ENCODE peak calls at places on chromosomes 5 and 9, in five cellular contexts. M is body of pancreas, D is lower leg skin, H is ovary, A is stomach. K is an unnamed sample.

GRCh38 chr5:89930591-89931383 is 478.8 kb downstream of the CETN3 start:
- DNase-seq in D (no peak), A (no peak), H (no peak), M (no peak), K (no peak)

GRCh38 chr5:108735790-108736189 is 11.9 kb upstream of the FER start:
- DNase-seq in A (no peak), H (no peak), D (no peak), M (no peak), K (no peak)

GRCh38 chr5:74040065-74040551 is 414.1 kb downstream of the ARHGEF28 start:
- DNase-seq in H (peak; percentile 53), D (no peak), M (no peak), A (no peak), K (no peak)

GRCh38 chr5:176188085-176188484 is 50.1 kb upstream of the SIMC1 start:
- DNase-seq in H (no peak), M (no peak), A (no peak), D (no peak), K (no peak)

GRCh38 chr9:126113176-126113575 is 213.5 kb upstream of the MVB12B start:
- DNase-seq in H (no peak), M (no peak), D (no peak), A (peak; percentile 7), K (peak; percentile 16)

GRCh38 chr9:69412741-69413150 is 87.7 kb downstream of the ENTREP1 start:
- DNase-seq in D (no peak), H (peak; percentile 67), M (peak; percentile 70), A (peak; percentile 73), K (no peak)

GRCh38 chr5:171531638-171532037 is 112.2 kb downstream of the FGF18 start:
- DNase-seq in D (no peak), A (no peak), H (no peak), M (no peak), K (no peak)

GRCh38 chr9:132943677-132944293 is 631 bp downstream of the TSC1 start:
- DNase-seq in D (no peak), M (no peak), A (no peak), H (no peak), K (no peak)

GRCh38 chr5:168881427-168882149 is 302.4 kb upstream of the PANK3 start:
- DNase-seq in D (no peak), H (no peak), A (no peak), M (no peak), K (no peak)

GRCh38 chr9:38338359-38339014 is 54.0 kb upstream of the ALDH1B1 start:
- DNase-seq in D (no peak), H (no peak), A (no peak), M (no peak), K (no peak)

GRCh38 chr9:93427655-93428379 is 23.7 kb upstream of the FAM120A start:
- DNase-seq in M (no peak), H (no peak), D (no peak), A (no peak), K (no peak)

GRCh38 chr9:21989440-21990189 is 4.6 kb downstream of the CDKN2A start:
- DNase-seq in M (no peak), A (no peak), D (no peak), H (no peak), K (no peak)

GRCh38 chr9:16425572-16425971 is 444.9 kb downstream of the BNC2 start:
- DNase-seq in D (no peak), M (no peak), H (no peak), A (no peak), K (no peak)

GRCh38 chr5:52657231-52657645 is 130.5 kb upstream of the ITGA1 start:
- DNase-seq in H (no peak), D (no peak), M (no peak), A (no peak), K (no peak)

GRCh38 chr5:41649659-41650058 is 139.3 kb upstream of the PLCXD3 start:
- DNase-seq in M (no peak), D (no peak), H (no peak), A (no peak), K (no peak)

GRCh38 chr5:172235827-172236749 is 42.1 kb downstream of the EFCAB9 start:
- DNase-seq in M (no peak), D (no peak), H (no peak), A (peak; percentile 32), K (no peak)

GRCh38 chr5:1325870-1326546 is 18.9 kb downstream of the CLPTM1L start:
- DNase-seq in H (peak; percentile 5), A (no peak), D (no peak), M (no peak), K (peak; percentile 69)

GRCh38 chr5:143200781-143201398 is 202.6 kb downstream of the NR3C1 start:
- DNase-seq in A (no peak), M (no peak), H (no peak), D (peak; percentile 34), K (no peak)

GRCh38 chr5:176438959-176439757 is 9.0 kb upstream of the FAF2 start:
- DNase-seq in D (no peak), A (no peak), H (no peak), M (no peak), K (no peak)

GRCh38 chr5:74433255-74434123 is 207.0 kb downstream of the ENC1 start:
- DNase-seq in M (no peak), H (no peak), D (no peak), A (no peak), K (no peak)

GRCh38 chr5:96614110-96614691 is 48.0 kb upstream of the CAST start:
- DNase-seq in A (peak; percentile 52), H (peak; percentile 47), D (peak; percentile 71), M (peak; percentile 62), K (no peak)

GRCh38 chr5:9196403-9197224 is 349.3 kb downstream of the SEMA5A start:
- DNase-seq in H (no peak), A (no peak), M (no peak), D (no peak), K (no peak)

GRCh38 chr5:63263409-63263808 is 684.8 kb downstream of the LRRC70 start:
- DNase-seq in H (no peak), M (no peak), A (no peak), D (no peak), K (no peak)

GRCh38 chr5:42950466-42951168 is 89.5 kb downstream of the ANXA2R start:
- DNase-seq in H (peak; percentile 57), M (peak; percentile 71), D (peak; percentile 81), A (peak; percentile 74), K (no peak)
- TF ChIP-seq POLR2A in H (no peak), M (peak; percentile 41), D (no peak), A (no peak), K (peak; percentile 20)

GRCh38 chr9:75047506-75047905 is 19.4 kb upstream of the CARNMT1 start:
- DNase-seq in M (no peak), D (no peak), A (no peak), H (no peak), K (no peak)
- TF ChIP-seq POLR2A in M (no peak), D (no peak), A (no peak), H (no peak), K (no peak)

GRCh38 chr9:127919253-127919815 is 2.5 kb upstream of the ST6GALNAC4 start:
- DNase-seq in D (peak; percentile 95), H (peak; percentile 81), A (peak; percentile 83), M (peak; percentile 94), K (no peak)

GRCh38 chr9:127923771-127924170 is 6.8 kb downstream of the PIP5KL1 start:
- DNase-seq in M (no peak), D (no peak), A (no peak), H (no peak), K (no peak)

GRCh38 chr9:127920794-127921193 is 4.0 kb upstream of the ST6GALNAC4 start:
- DNase-seq in A (no peak), D (no peak), H (no peak), M (no peak), K (no peak)

GRCh38 chr9:127923046-127923445 is 6.2 kb upstream of the ST6GALNAC4 start:
- DNase-seq in A (no peak), M (no peak), D (no peak), H (no peak), K (no peak)

GRCh38 chr9:127921592-127922120 is 4.8 kb upstream of the ST6GALNAC4 start:
- DNase-seq in M (peak; percentile 74), D (no peak), A (peak; percentile 81), H (peak; percentile 61), K (peak; percentile 94)
- TF ChIP-seq POLR2A in M (no peak), D (no peak), A (no peak), H (peak; percentile 21), K (no peak)

DNA sequence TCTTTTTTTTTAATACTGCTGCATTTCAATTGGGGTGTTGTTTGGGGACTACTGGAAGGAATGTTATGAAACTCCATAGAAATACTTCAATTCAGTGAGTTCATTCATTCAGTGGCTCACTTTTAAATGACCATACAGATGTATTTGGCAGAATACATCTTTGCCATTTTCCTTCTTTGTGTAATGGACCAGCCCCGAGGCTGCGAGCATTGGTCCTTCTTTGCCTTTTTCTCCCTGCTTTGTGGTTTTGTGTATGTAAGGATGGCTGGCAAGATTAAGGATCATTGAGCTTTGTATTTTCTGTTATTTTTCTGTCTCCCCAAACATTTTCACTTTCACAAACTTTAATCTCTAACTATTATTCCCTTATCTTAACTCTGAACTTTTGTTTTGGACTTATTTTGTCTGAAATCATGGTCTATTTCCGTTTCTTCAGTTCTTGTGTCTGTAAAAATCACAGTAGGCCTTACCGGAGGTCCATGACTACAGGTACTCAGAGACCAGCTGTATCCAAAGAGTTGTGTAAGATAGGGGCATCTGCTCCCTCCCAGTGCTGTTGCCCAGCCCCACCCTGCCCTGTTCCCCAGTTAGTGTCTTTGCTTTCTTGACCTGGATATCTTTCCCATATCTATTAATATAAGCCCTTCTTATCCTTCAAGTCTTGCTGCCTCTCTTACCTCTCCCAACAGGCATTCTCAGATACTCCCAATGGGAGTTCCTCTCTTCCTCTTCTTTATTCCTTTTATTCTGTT is 154.3 kb upstream of the DMRT1 start:
- DNase-seq in H (no peak), D (no peak), M (no peak), A (no peak), K (no peak)
- TF ChIP-seq POLR2A in H (no peak), D (no peak), M (no peak), A (no peak), K (no peak)

GRCh38 chr9:123268950-123269302 is 540 bp upstream of the STRBP start:
- DNase-seq in D (no peak), H (no peak), A (no peak), M (no peak), K (no peak)

GRCh38 chr9:123266655-123267421 is 1.5 kb downstream of the STRBP start:
- DNase-seq in H (no peak), A (no peak), D (no peak), M (no peak), K (no peak)

GRCh38 chr9:123269316-123269715 is 930 bp upstream of the STRBP start:
- DNase-seq in M (no peak), H (no peak), D (no peak), A (no peak), K (no peak)

GRCh38 chr9:123267481-123268239 is 726 bp downstream of the STRBP start:
- DNase-seq in H (peak; percentile 10), D (no peak), A (peak; percentile 32), M (peak; percentile 26), K (peak; percentile 84)

GRCh38 chr9:123268240-123268949 is at the start of gene STRBP:
- DNase-seq in M (peak; percentile 95), H (peak; percentile 86), A (peak; percentile 95), D (peak; percentile 75), K (peak; percentile 98)
- TF ChIP-seq POLR2A in M (no peak), H (no peak), A (no peak), D (no peak), K (no peak)

GRCh38 chr9:88387733-88388202 is 476 bp upstream of the SPIN1 start:
- DNase-seq in M (peak; percentile 60), H (peak; percentile 54), A (peak; percentile 59), D (peak; percentile 36), K (peak; percentile 89)
- TF ChIP-seq POLR2A in M (peak; percentile 92), H (peak; percentile 16), A (no peak), D (no peak), K (no peak)

GRCh38 chr5:134370871-134371833 is at the start of gene UBE2B:
- DNase-seq in H (peak; percentile 98), A (peak; percentile 98), D (peak; percentile 100), M (peak; percentile 98), K (peak; percentile 99)
- TF ChIP-seq POLR2A in H (peak; percentile 94), A (no peak), D (no peak), M (peak; percentile 67), K (peak; percentile 76)

K was measured in spleen.